ENCODE peak calls at places on chromosomes 1 and 21, in four cellular contexts. B is K562, H is GM12878, J is HepG2. A is an unnamed sample.

GRCh38 chr1:213986020-213986924 is 1.5 kb upstream of the PROX1 start:
- DNase-seq in B (no peak), H (no peak), J (no peak), A (no peak)

GRCh38 chr1:21302747-21303715 is 12.8 kb upstream of the ECE1 start:
- DNase-seq in B (no peak), H (no peak), J (no peak), A (no peak)

GRCh38 chr1:62285984-62286481 is 33.2 kb downstream of the KANK4 start:
- DNase-seq in B (no peak), H (no peak), J (peak; percentile 59), A (no peak)

GRCh38 chr1:93021539-93022134 is 57.4 kb upstream of the MTF2 start:
- DNase-seq in B (peak; percentile 65), H (no peak), J (peak; percentile 42), A (peak; percentile 68)

GRCh38 chr1:227945891-227946623 is 1.7 kb downstream of the WNT9A start:
- DNase-seq in B (peak; percentile 42), H (no peak), J (peak; percentile 34), A (no peak)

GRCh38 chr1:3827813-3828307 is 29.2 kb downstream of the CEP104 start:
- DNase-seq in B (no peak), H (no peak), J (no peak), A (no peak)

GRCh38 chr1:52669696-52670095 is 28.5 kb downstream of the COA7 start:
- DNase-seq in B (no peak), H (no peak), J (no peak), A (no peak)

GRCh38 chr1:11774753-11775152 is 12.8 kb downstream of the C1orf167 start:
- DNase-seq in B (no peak), H (no peak), J (no peak), A (no peak)

GRCh38 chr1:87200875-87201638 is 127.6 kb upstream of the LMO4 start:
- DNase-seq in B (no peak), H (no peak), J (no peak), A (no peak)

GRCh38 chr1:152752225-152752624 is 5.6 kb upstream of the KPRP start:
- DNase-seq in B (no peak), H (no peak), J (peak; percentile 13), A (no peak)

GRCh38 chr1:50704126-50704525 is 255.9 kb downstream of the FAF1 start:
- DNase-seq in B (peak; percentile 69), H (no peak), J (peak; percentile 38), A (peak; percentile 27)

GRCh38 chr1:157505481-157506272 is 46.6 kb downstream of the FCRL5 start:
- DNase-seq in B (peak; percentile 41), H (peak; percentile 59), J (peak; percentile 57), A (peak; percentile 75)
- TF ChIP-seq BHLHE40 in B (no peak), H (peak; percentile 20), J (no peak), A (no peak)

DNA sequence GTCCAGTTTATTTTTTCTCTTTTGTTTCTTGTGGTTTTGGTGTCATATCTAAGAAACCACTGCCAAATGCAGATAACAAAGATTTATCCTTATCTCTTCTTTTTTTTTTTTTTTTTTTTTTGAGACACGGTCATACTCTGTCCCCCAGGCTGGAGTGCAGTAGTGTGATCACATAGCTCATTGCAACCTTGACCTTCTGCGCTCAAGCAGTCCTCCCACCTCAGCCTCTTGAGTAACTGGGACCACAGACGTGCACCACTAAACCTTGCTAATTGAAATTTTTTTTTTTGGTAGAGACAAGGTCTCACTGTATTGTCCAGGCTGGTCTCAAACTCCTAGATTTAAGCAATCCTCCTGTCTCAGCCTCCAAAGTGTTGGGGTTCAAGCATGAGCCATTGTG is 8.9 kb downstream of the SLC66A1 start:
- DNase-seq in B (no peak), H (no peak), J (no peak), A (no peak)
- TF ChIP-seq FOXM1 in B (no peak), H (no peak), J (no peak), A (no peak)

GRCh38 chr1:170521818-170522217 is 10.1 kb upstream of the GORAB start:
- DNase-seq in B (no peak), H (no peak), J (no peak), A (no peak)

GRCh38 chr1:170518185-170518834 is 13.7 kb upstream of the GORAB start:
- DNase-seq in B (no peak), H (no peak), J (no peak), A (no peak)

GRCh38 chr1:170518965-170519364 is 13.0 kb upstream of the GORAB start:
- DNase-seq in B (no peak), H (no peak), J (no peak), A (no peak)

GRCh38 chr1:170520601-170521000 is 11.4 kb upstream of the GORAB start:
- DNase-seq in B (no peak), H (no peak), J (no peak), A (no peak)
- TF ChIP-seq BHLHE40 in B (no peak), H (no peak), J (no peak), A (no peak)

GRCh38 chr21:46325073-46325912 is 1.3 kb downstream of the PCNT start:
- DNase-seq in B (peak; percentile 59), H (no peak), J (peak; percentile 35), A (peak; percentile 71)
- TF ChIP-seq FOXM1 in B (no peak), H (no peak), J (no peak), A (no peak)

GRCh38 chr21:38777521-38777920 is 28.2 kb upstream of the ETS2 start:
- DNase-seq in B (no peak), H (no peak), J (no peak), A (no peak)
- TF ChIP-seq BHLHE40 in B (no peak), H (no peak), J (no peak), A (no peak)

DNA sequence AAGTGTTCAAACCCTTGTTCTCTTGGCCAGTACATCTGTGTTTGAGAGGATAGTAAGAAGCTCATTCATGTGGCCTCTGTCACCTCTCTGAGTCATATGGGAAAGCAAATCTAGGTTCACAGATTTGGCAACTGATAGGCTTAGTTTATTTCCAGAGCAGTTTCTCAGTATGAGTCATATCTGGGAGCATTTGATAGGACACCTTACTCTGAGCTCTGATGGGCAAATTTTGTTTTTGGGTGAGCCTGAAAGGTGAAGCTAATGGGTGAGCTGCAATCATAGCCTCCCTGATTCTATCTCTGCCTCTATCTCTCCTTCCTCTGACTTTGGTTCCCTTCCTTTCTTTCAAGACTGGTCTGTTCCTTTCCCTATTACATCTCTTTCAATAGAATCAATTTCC is 134.4 kb downstream of the S1PR1 start:
- DNase-seq in B (no peak), H (peak; percentile 96), J (peak; percentile 1), A (no peak)
- TF ChIP-seq FOXM1 in B (no peak), H (peak; percentile 93), J (no peak), A (no peak)

DNA sequence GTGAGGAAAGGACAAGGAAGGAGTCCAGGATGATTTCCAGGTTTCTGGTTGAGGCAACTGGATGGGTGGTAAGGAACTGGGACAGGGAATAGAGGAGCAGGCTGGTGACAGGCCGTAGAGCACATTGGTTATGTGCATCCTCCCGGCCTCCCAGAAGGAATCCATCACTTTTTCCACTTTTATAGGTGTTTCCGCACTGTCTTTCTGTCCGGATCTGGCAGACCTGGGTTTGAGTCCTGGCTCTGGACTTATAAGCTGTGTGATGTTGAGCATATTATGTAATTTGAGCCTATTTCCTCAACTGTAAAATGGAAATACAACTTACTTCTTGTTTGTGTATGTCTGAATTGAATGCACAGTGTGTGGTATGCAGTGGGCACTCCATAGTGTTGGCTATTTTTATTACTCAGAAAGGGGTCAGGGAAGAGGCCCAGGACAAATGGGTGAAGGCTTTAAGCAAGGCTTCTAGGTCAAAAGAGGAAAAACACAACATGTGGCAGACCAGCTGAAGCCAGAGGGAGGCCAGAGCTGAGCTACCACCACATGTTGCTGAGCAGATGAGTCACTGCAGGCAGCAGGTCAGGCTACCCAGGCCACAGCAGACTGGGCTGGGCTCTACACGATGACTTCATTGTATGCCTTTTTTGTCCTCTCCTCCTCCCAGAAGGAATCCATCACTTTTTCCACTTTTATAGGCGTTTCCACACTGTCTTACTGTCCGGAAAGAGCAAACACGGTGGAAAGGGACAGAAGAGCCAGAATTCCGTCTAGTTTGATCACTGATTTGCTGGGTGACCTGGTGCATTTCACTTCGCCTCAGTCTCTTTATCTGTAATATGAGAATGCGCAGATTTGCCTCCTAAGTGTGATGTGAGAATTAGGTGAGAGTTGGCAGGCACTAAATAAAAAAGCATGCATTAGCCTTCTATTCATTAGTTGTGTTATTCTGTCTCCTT is 791 bp upstream of the MAST2 start:
- DNase-seq in B (peak; percentile 84), H (no peak), J (peak; percentile 84), A (peak; percentile 69)
- TF ChIP-seq BHLHE40 in B (no peak), H (no peak), J (no peak), A (no peak)